ENCODE peak calls at places on chromosomes 7 and 10, in five cellular contexts. V, T, J, R and N are unnamed samples. For H3K4me1, the result is how much of the 10 kb centered on the place peaks cover.

GRCh38 chr10:81806842-81807241 is 68.2 kb upstream of the NRG3 start:
- DNase-seq in V (no peak), T (no peak), J (no peak), R (no peak), N (no peak)

GRCh38 chr7:33744293-33744692 is 161.0 kb upstream of the BMPER start:
- DNase-seq in V (no peak), T (no peak), J (peak), R (peak), N (no peak)

GRCh38 chr7:76423666-76424412 is 911 bp upstream of the ZP3 start:
- DNase-seq in V (no peak), T (no peak), J (no peak), R (no peak), N (no peak)

GRCh38 chr10:26860026-26860541 is 674 bp downstream of the ABI1 start:
- DNase-seq in V (peak), T (no peak), J (peak), R (peak), N (peak)

GRCh38 chr10:36670616-36671402 is 454.6 kb upstream of the ANKRD30A start:
- DNase-seq in V (no peak), T (no peak), J (no peak), R (no peak), N (no peak)

GRCh38 chr10:31207636-31208035 is 111.4 kb upstream of the ZEB1 start:
- DNase-seq in V (no peak), T (no peak), J (no peak), R (no peak), N (no peak)

GRCh38 chr7:8481096-8481495 is 47.7 kb downstream of the NXPH1 start:
- DNase-seq in V (no peak), T (no peak), J (no peak), R (no peak), N (no peak)

GRCh38 chr10:62681211-62681940 is 123.1 kb upstream of the ADO start:
- DNase-seq in V (no peak), T (no peak), J (no peak), R (no peak), N (peak)

GRCh38 chr7:44460325-44460724 is 30.1 kb downstream of the NUDCD3 start:
- DNase-seq in V (no peak), T (no peak), J (peak), R (no peak), N (no peak)

GRCh38 chr7:111730476-111731300 is 168.4 kb upstream of the IMMP2L start:
- DNase-seq in V (peak), T (peak), J (peak), R (peak), N (peak)

GRCh38 chr7:1493129-1493528 is 11.1 kb downstream of the INTS1 start:
- DNase-seq in V (no peak), T (no peak), J (no peak), R (peak), N (no peak)

GRCh38 chr7:93044147-93044810 is 73.5 kb downstream of the SAMD9 start:
- DNase-seq in V (peak), T (no peak), J (peak), R (no peak), N (peak)

GRCh38 chr10:21599582-21599981 is 65.5 kb downstream of the MLLT10 start:
- DNase-seq in V (no peak), T (no peak), J (no peak), R (no peak), N (no peak)

GRCh38 chr10:119306514-119306951 is 99.2 kb downstream of the GRK5 start:
- DNase-seq in V (no peak), T (no peak), J (no peak), R (peak), N (no peak)

GRCh38 chr10:99870051-99870730 is 87.8 kb downstream of the ABCC2 start:
- DNase-seq in V (no peak), T (no peak), J (no peak), R (no peak), N (no peak)

GRCh38 chr10:120205368-120206018 is 251.5 kb upstream of the PLPP4 start:
- DNase-seq in V (no peak), T (no peak), J (peak), R (no peak), N (no peak)

GRCh38 chr7:159370-160270 is 32.8 kb upstream of the FAM20C start:
- DNase-seq in V (no peak), T (peak), J (no peak), R (no peak), N (no peak)

GRCh38 chr7:105849122-105849855 is 27.1 kb downstream of the ATXN7L1 start:
- DNase-seq in V (no peak), T (no peak), J (peak), R (no peak), N (peak)

DNA sequence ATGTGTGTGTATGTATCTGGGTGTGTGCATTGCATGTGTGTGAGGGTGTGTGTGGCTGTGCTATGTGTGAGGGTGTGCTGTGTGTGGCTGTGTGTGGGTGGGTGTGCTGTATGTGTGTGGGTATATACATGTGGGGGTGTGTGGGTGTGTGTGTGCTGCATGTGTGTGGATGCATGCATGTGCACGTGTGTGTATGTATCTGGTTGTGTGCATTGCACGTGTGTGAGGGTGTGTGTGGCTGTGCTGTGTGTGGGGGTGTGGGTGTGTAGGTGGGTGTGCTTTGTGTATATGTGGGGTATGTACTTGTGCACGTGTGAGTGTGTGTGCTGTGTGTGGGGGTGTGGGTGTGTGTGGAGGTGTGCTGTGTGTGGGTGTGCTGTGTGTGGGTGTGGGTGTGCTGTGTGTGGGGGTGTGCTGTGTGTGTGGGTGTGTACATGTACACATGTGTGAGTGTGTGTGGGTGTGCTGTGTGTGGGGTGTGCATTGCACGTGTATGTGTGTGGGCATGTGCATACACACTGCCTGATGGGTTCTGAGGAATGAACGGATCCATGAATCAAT is 579.8 kb downstream of the PTPRN2 start:
- DNase-seq in V (no peak), T (no peak), J (no peak), R (no peak), N (no peak)
- H3K4me1 ChIP-seq in V (under half), T (under half), J (under half), R (under half), N (under half)

DNA sequence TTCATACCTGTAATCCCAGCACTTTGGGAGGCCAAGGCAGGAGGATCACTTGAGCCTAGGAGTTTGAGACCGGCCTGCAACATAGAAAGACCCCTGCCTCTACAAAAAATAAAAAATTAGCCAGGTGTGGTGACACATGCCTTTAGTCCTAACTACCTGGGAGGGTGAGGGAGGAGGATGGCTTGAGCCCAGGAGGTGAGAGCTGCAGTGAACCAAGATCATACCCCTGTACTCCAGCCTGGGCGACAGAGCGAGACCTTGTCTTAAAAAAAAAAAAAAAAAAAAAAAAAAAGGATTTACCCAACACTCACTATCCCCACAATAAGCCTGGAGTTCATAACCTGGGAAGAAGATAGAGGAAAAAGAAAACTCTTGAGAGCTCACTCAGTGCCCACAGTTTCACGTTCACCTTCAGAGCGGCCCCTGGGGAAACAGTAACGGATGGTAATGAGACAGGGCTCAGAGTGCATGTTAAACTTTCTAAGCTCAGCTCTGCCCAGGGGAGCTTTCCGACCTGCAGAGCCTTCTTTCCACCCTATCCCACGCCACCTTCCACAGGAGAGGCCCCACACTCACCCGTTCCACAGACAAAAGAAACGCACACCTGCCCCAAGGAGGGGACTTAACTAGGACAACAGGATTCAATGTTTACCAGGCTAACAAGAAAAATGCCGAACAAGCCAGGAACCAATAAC is 259.8 kb upstream of the KLF14 start:
- DNase-seq in V (no peak), T (no peak), J (no peak), R (no peak), N (no peak)
- H3K9ac ChIP-seq in V (no peak), T (no peak), J (peak), R (no peak), N (no peak)

GRCh38 chr7:2843711-2844152 is 376 bp downstream of the GNA12 start:
- DNase-seq in V (no peak), T (peak), J (no peak), R (peak), N (no peak)

GRCh38 chr7:2844153-2845077 is at the start of gene GNA12:
- DNase-seq in V (peak), T (peak), J (peak), R (peak), N (peak)

GRCh38 chr7:2840458-2840857 is 3.6 kb downstream of the GNA12 start:
- DNase-seq in V (no peak), T (no peak), J (no peak), R (no peak), N (no peak)

GRCh38 chr7:2843191-2843685 is 870 bp downstream of the GNA12 start:
- DNase-seq in V (no peak), T (no peak), J (no peak), R (no peak), N (no peak)

DNA sequence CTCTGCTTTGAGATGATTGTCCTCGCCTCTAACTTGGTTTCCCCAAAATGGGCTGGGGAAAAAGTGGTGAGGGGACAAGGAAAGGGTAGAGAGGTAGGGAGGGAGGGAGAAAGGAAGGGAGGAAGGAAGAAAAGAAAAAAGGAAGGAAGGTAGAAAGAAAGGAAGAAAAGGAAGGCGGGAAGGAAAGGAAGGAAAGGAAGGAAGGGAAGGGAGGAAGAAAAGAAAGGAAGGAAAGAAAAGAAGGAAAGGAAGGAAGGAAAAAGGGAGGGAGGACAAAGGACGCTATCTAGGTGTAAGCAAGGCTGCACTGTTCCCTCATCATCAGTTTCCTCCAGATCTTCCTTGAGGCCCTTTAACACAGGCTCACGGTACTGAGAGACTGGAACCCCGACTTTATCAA is 2.2 kb downstream of the GNA12 start:
- DNase-seq in V (no peak), T (no peak), J (no peak), R (no peak), N (no peak)
- H3K4me1 ChIP-seq in V (under half), T (under half), J (under half), R (under half), N (under half)

GRCh38 chr7:2718703-2718965 is 30.6 kb downstream of the AMZ1 start:
- DNase-seq in V (no peak), T (no peak), J (no peak), R (no peak), N (no peak)
- H3K9ac ChIP-seq in V (no peak), T (no peak), J (no peak), R (peak), N (no peak)

GRCh38 chr7:2521952-2522591 is 2.5 kb downstream of the LFNG start:
- DNase-seq in V (no peak), T (no peak), J (peak), R (no peak), N (no peak)
- H3K4me1 ChIP-seq in V (half or more), T (half or more), J (half or more), R (under half), N (half or more)